ENCODE peak calls at places on chromosome 22, in five cellular contexts. F is brain microvascular endothelial cell; W is CD8-positive, alpha-beta memory T cell; Y is psoas muscle; L is GM06990. X is an unnamed sample. For H3K36me3, the result is how much of the 10 kb centered on the place peaks cover.

GRCh38 chr22:44220727-44221680 is 40.3 kb downstream of the PARVG start:
- DNase-seq in F (no peak), W (no peak), Y (no peak), L (no peak), X (no peak)

GRCh38 chr22:35229865-35230264 is 27.4 kb upstream of the HMGXB4 start:
- DNase-seq in F (no peak), W (no peak), Y (no peak), L (no peak), X (no peak)

GRCh38 chr22:20456064-20456721 is 18.6 kb upstream of the SCARF2 start:
- DNase-seq in F (peak), W (peak), Y (peak), L (no peak), X (peak)

GRCh38 chr22:19472233-19472632 is 6.8 kb downstream of the UFD1 start:
- DNase-seq in F (no peak), W (no peak), Y (no peak), L (no peak), X (no peak)

GRCh38 chr22:17920145-17920605 is 104.2 kb downstream of the MICAL3 start:
- DNase-seq in F (peak), W (no peak), Y (no peak), L (no peak), X (no peak)

GRCh38 chr22:46605117-46605516 is 15.1 kb upstream of the GRAMD4 start:
- DNase-seq in F (no peak), W (no peak), Y (no peak), L (no peak), X (no peak)

GRCh38 chr22:40363059-40363458 is 7.3 kb upstream of the SGSM3 start:
- DNase-seq in F (no peak), W (no peak), Y (no peak), L (no peak), X (no peak)

GRCh38 chr22:49272546-49273125 is 555.0 kb downstream of the BRD1 start:
- DNase-seq in F (no peak), W (no peak), Y (no peak), L (no peak), X (no peak)

GRCh38 chr22:40524392-40525249 is 111.9 kb downstream of the MRTFA start:
- DNase-seq in F (no peak), W (no peak), Y (no peak), L (no peak), X (no peak)

GRCh38 chr22:30564045-30564765 is 10.3 kb downstream of the GAL3ST1 start:
- DNase-seq in F (no peak), W (no peak), Y (no peak), L (no peak), X (no peak)

GRCh38 chr22:50526849-50527801 is 1.7 kb upstream of the SCO2 start:
- DNase-seq in F (no peak), W (no peak), Y (peak), L (peak), X (no peak)
- H3K4me3 ChIP-seq in F (peak), W (peak), Y (peak), L (peak), X (peak)

GRCh38 chr22:32864041-32864440 is 62.5 kb downstream of the TIMP3 start:
- DNase-seq in F (no peak), W (no peak), Y (no peak), L (no peak), X (no peak)

GRCh38 chr22:32866953-32867352 is 65.4 kb downstream of the TIMP3 start:
- DNase-seq in F (no peak), W (no peak), Y (no peak), L (no peak), X (no peak)

GRCh38 chr22:32864596-32864995 is 63.1 kb downstream of the TIMP3 start:
- DNase-seq in F (no peak), W (no peak), Y (no peak), L (no peak), X (no peak)

GRCh38 chr22:32870474-32870873 is 69.0 kb downstream of the TIMP3 start:
- DNase-seq in F (no peak), W (no peak), Y (no peak), L (no peak), X (no peak)

GRCh38 chr22:32868928-32869327 is 67.4 kb downstream of the TIMP3 start:
- DNase-seq in F (no peak), W (no peak), Y (no peak), L (no peak), X (no peak)
- H3K36me3 ChIP-seq in F (under half), W (under half), Y (under half), L (under half), X (under half)

DNA sequence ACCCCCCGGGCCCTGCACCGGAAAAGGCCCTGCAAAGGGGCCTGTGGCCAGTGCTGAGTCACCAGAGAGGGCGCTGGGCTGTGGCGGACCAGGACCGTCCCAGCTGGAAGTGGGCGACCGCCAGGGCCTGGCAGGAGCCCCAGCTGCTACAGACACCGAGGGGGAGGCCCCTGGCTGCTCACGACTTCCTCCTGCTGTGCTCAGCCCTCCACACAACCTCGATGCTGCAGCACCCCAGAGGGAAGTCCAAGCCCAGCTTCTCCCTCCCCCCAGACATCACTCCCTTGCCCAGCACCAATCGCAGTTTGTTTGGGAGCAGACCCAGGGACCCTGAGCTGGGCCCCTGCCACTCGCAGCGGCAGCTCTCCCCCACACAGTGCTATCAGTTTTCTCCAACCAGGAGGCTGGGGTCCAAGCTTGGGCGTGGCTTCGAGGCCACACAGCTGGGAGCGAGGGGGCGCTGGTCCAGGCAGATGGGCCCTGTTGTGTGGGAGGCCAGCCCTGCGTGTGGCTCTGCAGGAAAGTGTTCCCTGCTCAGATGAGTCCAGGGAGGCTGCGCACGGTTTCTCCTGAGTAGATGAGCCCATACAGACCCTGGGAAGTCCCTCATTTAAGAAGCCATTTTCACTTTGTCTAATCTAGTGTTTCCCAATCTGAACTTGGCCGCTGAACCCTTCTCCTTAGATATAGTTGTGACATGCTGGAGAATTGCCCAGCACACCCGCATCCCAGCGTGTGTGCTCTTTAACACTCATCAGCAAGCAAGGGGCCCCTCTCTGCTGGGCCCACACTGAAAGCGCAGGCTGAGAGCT is 5.6 kb upstream of the SH3BP1 start:
- DNase-seq in F (peak), W (peak), Y (peak), L (peak), X (peak)
- H3K4me3 ChIP-seq in F (no peak), W (peak), Y (peak), L (peak), X (no peak)

GRCh38 chr22:31572939-31573338 is 76.6 kb downstream of the SFI1 start:
- DNase-seq in F (no peak), W (no peak), Y (no peak), L (no peak), X (no peak)

GRCh38 chr22:31574015-31574670 is 77.8 kb downstream of the SFI1 start:
- DNase-seq in F (no peak), W (no peak), Y (no peak), L (no peak), X (no peak)

GRCh38 chr22:31578171-31578570 is 81.8 kb downstream of the SFI1 start:
- DNase-seq in F (no peak), W (no peak), Y (no peak), L (no peak), X (no peak)

GRCh38 chr22:31577711-31578110 is 81.4 kb downstream of the SFI1 start:
- DNase-seq in F (no peak), W (no peak), Y (no peak), L (no peak), X (no peak)

GRCh38 chr22:31575190-31575589 is 78.9 kb downstream of the SFI1 start:
- DNase-seq in F (no peak), W (no peak), Y (no peak), L (no peak), X (no peak)
- H3K36me3 ChIP-seq in F (under half), W (under half), Y (under half), L (under half), X (under half)